ENCODE peak calls at places on chromosomes 2 and 18, in four cellular contexts. One of them, this sample, is unnamed. For H3K4me1, the result is how much of the 10 kb centered on the place peaks cover.

GRCh38 chr2:135820003-135820618 is 16.9 kb downstream of the LCT start:
- DNase-seq in body of pancreas: no peak
- DNase-seq in cardiac muscle cell: peak
- DNase-seq in suprapubic skin: no peak
- DNase-seq in this sample: no peak

GRCh38 chr18:13315000-13315399 is 96.4 kb downstream of the LDLRAD4 start:
- DNase-seq in body of pancreas: no peak
- DNase-seq in cardiac muscle cell: no peak
- DNase-seq in suprapubic skin: no peak
- DNase-seq in this sample: no peak

GRCh38 chr2:199955007-199955338 is 318 bp downstream of the TYW5 start:
- DNase-seq in body of pancreas: no peak
- DNase-seq in cardiac muscle cell: no peak
- DNase-seq in suprapubic skin: no peak
- DNase-seq in this sample: no peak

GRCh38 chr2:45261746-45262145 is 252.5 kb upstream of the SIX2 start:
- DNase-seq in body of pancreas: no peak
- DNase-seq in cardiac muscle cell: no peak
- DNase-seq in suprapubic skin: no peak
- DNase-seq in this sample: no peak

GRCh38 chr2:200482194-200482593 is 27.7 kb downstream of the KCTD18 start:
- DNase-seq in body of pancreas: no peak
- DNase-seq in cardiac muscle cell: no peak
- DNase-seq in suprapubic skin: no peak
- DNase-seq in this sample: no peak

GRCh38 chr2:101985101-101985792 is 6.5 kb upstream of the IL1R2 start:
- DNase-seq in body of pancreas: no peak
- DNase-seq in cardiac muscle cell: no peak
- DNase-seq in suprapubic skin: no peak
- DNase-seq in this sample: no peak

GRCh38 chr18:75581336-75582121 is 154.0 kb upstream of the SMIM21 start:
- DNase-seq in body of pancreas: no peak
- DNase-seq in cardiac muscle cell: peak
- DNase-seq in suprapubic skin: no peak
- DNase-seq in this sample: no peak

GRCh38 chr2:195092341-195092740 is 564.7 kb upstream of the SLC39A10 start:
- DNase-seq in body of pancreas: no peak
- DNase-seq in cardiac muscle cell: no peak
- DNase-seq in suprapubic skin: no peak
- DNase-seq in this sample: no peak

GRCh38 chr2:145110668-145111067 is 590.7 kb upstream of the ZEB2 start:
- DNase-seq in body of pancreas: no peak
- DNase-seq in cardiac muscle cell: no peak
- DNase-seq in suprapubic skin: no peak
- DNase-seq in this sample: no peak

GRCh38 chr18:51235011-51235789 is 37.7 kb upstream of the MEX3C start:
- DNase-seq in body of pancreas: no peak
- DNase-seq in cardiac muscle cell: peak
- DNase-seq in suprapubic skin: no peak
- DNase-seq in this sample: no peak

GRCh38 chr18:66874812-66875474 is 271.1 kb upstream of the CDH19 start:
- DNase-seq in body of pancreas: no peak
- DNase-seq in cardiac muscle cell: no peak
- DNase-seq in suprapubic skin: no peak
- DNase-seq in this sample: no peak

GRCh38 chr2:231935207-231935524 is 9.0 kb upstream of the NPPC start:
- DNase-seq in body of pancreas: no peak
- DNase-seq in cardiac muscle cell: peak
- DNase-seq in suprapubic skin: no peak
- DNase-seq in this sample: no peak

GRCh38 chr2:1210352-1210751 is 202.9 kb upstream of the TPO start:
- DNase-seq in body of pancreas: no peak
- DNase-seq in cardiac muscle cell: no peak
- DNase-seq in suprapubic skin: no peak
- DNase-seq in this sample: no peak

GRCh38 chr18:4309227-4309626 is 145.9 kb downstream of the DLGAP1 start:
- DNase-seq in body of pancreas: no peak
- DNase-seq in cardiac muscle cell: no peak
- DNase-seq in suprapubic skin: no peak
- DNase-seq in this sample: no peak

GRCh38 chr2:98763209-98763951 is 32.4 kb upstream of the MGAT4A start:
- DNase-seq in body of pancreas: no peak
- DNase-seq in cardiac muscle cell: no peak
- DNase-seq in suprapubic skin: no peak
- DNase-seq in this sample: no peak

GRCh38 chr2:28449489-28450395 is 46.1 kb upstream of the PLB1 start:
- DNase-seq in body of pancreas: no peak
- DNase-seq in cardiac muscle cell: peak
- DNase-seq in suprapubic skin: peak
- DNase-seq in this sample: no peak

GRCh38 chr2:112709703-112710102 is 11.1 kb upstream of the NT5DC4 start:
- DNase-seq in body of pancreas: no peak
- DNase-seq in cardiac muscle cell: no peak
- DNase-seq in suprapubic skin: peak
- DNase-seq in this sample: no peak

GRCh38 chr2:106827178-106827577 is 58.8 kb downstream of the ST6GAL2 start:
- DNase-seq in body of pancreas: no peak
- DNase-seq in cardiac muscle cell: no peak
- DNase-seq in suprapubic skin: no peak
- DNase-seq in this sample: no peak

GRCh38 chr18:3250237-3251107 is 2.9 kb downstream of the MYL12A start:
- DNase-seq in body of pancreas: no peak
- DNase-seq in cardiac muscle cell: peak
- DNase-seq in suprapubic skin: no peak
- DNase-seq in this sample: no peak

GRCh38 chr2:88666576-88666975 is 24.9 kb upstream of the RPIA start:
- DNase-seq in body of pancreas: peak
- DNase-seq in cardiac muscle cell: no peak
- DNase-seq in suprapubic skin: no peak
- DNase-seq in this sample: peak

GRCh38 chr2:24702800-24703199 is 90.4 kb downstream of the PTRHD1 start:
- DNase-seq in body of pancreas: no peak
- DNase-seq in cardiac muscle cell: peak
- DNase-seq in suprapubic skin: no peak
- DNase-seq in this sample: no peak

GRCh38 chr2:206488623-206489022 is 45.3 kb downstream of the ADAM23 start:
- DNase-seq in body of pancreas: no peak
- DNase-seq in cardiac muscle cell: no peak
- DNase-seq in suprapubic skin: no peak
- DNase-seq in this sample: no peak

DNA sequence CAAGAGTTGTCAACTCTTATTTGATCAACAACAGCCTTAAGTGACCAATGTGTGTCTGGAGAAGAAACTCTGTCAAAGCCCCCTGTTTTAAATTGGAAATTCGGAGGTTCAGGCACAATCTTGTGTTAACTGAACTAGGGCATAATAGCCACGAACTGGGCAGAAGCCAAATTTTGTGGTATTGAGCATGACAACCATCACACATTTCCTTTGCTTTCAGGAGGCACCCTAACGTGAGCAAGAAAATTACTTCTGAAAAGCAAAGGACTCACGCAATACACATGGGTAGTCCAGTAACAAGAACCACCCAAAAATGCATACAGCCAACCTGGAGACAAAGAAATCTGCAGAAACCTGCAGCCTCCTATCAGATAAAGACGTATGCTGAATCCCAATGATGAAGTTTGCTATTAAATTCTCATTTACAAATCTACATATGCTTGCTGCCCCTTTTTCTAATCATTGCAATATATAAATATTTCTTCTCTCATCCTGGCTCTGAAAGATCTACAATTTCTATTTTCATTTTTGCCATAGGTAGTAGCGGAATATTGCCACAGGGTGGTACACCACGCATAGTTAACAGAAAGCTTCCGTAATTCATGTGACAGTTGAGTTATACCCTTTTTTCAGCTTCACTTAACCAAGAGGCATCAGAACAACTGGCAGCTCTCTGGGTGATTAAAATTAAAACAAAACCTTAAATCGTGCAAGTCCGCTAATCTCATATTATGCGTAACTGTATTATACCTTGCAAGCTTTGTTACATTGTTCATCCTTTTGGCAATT is 495.8 kb downstream of the NRXN1 start:
- DNase-seq in body of pancreas: no peak
- DNase-seq in cardiac muscle cell: peak
- DNase-seq in suprapubic skin: no peak
- DNase-seq in this sample: no peak
- TF ChIP-seq CTCF in body of pancreas: peak
- TF ChIP-seq CTCF in cardiac muscle cell: peak
- TF ChIP-seq CTCF in suprapubic skin: no peak
- TF ChIP-seq CTCF in this sample: peak

GRCh38 chr2:14656146-14656545 is 23.6 kb downstream of the LRATD1 start:
- DNase-seq in body of pancreas: no peak
- DNase-seq in cardiac muscle cell: no peak
- DNase-seq in suprapubic skin: no peak
- DNase-seq in this sample: no peak
- H3K4me1 ChIP-seq in body of pancreas: under half
- H3K4me1 ChIP-seq in cardiac muscle cell: under half
- H3K4me1 ChIP-seq in suprapubic skin: under half
- H3K4me1 ChIP-seq in this sample: under half

GRCh38 chr2:131682122-131682944 is 154.6 kb downstream of the CCDC74A start:
- DNase-seq in body of pancreas: peak
- DNase-seq in cardiac muscle cell: peak
- DNase-seq in suprapubic skin: peak
- DNase-seq in this sample: peak
- TF ChIP-seq CTCF in body of pancreas: no peak
- TF ChIP-seq CTCF in cardiac muscle cell: peak
- TF ChIP-seq CTCF in suprapubic skin: no peak
- TF ChIP-seq CTCF in this sample: no peak

GRCh38 chr2:67268806-67269205 is 128.3 kb upstream of the ETAA1 start:
- DNase-seq in body of pancreas: no peak
- DNase-seq in cardiac muscle cell: no peak
- DNase-seq in suprapubic skin: no peak
- DNase-seq in this sample: no peak

GRCh38 chr2:67272195-67272594 is 124.9 kb upstream of the ETAA1 start:
- DNase-seq in body of pancreas: no peak
- DNase-seq in cardiac muscle cell: no peak
- DNase-seq in suprapubic skin: no peak
- DNase-seq in this sample: no peak

GRCh38 chr2:67267238-67267637 is 129.9 kb upstream of the ETAA1 start:
- DNase-seq in body of pancreas: no peak
- DNase-seq in cardiac muscle cell: no peak
- DNase-seq in suprapubic skin: no peak
- DNase-seq in this sample: no peak
- H3K4me1 ChIP-seq in body of pancreas: under half
- H3K4me1 ChIP-seq in cardiac muscle cell: under half
- H3K4me1 ChIP-seq in suprapubic skin: under half
- H3K4me1 ChIP-seq in this sample: under half